ENCODE peak calls at places on chromosomes 12 and 14, in six cellular contexts. Q is HepG2, X is H1, F is K562, P is GM12878, I is GM12891. A is an unnamed sample.

GRCh38 chr14:58912287-58912686 is 274.5 kb downstream of the DACT1 start:
- DNase-seq in X (no peak), F (no peak), P (no peak), Q (no peak), I (no peak), A (no peak)

GRCh38 chr12:873954-874353 is 75.5 kb downstream of the RAD52 start:
- DNase-seq in I (no peak), X (no peak), F (no peak), P (no peak), Q (peak; percentile 53), A (no peak)

GRCh38 chr14:80546056-80546854 is 335.0 kb upstream of the DIO2 start:
- DNase-seq in I (no peak), Q (no peak), X (no peak), F (no peak), P (no peak), A (no peak)

GRCh38 chr14:100329233-100330006 is 6.3 kb downstream of the SLC25A47 start:
- DNase-seq in Q (no peak), X (no peak), I (no peak), P (no peak), F (no peak), A (no peak)

GRCh38 chr12:120821878-120822277 is 82.3 kb downstream of the SPPL3 start:
- DNase-seq in I (no peak), F (no peak), X (no peak), Q (no peak), P (no peak), A (no peak)

GRCh38 chr12:127926004-127926403 is 341.0 kb upstream of the TMEM132C start:
- DNase-seq in X (peak; percentile 49), I (no peak), P (no peak), Q (no peak), F (no peak), A (no peak)

GRCh38 chr12:49536526-49537195 is 2.2 kb upstream of the KCNH3 start:
- DNase-seq in Q (no peak), I (no peak), F (no peak), X (no peak), P (no peak), A (no peak)

GRCh38 chr12:45785315-45785714 is 55.8 kb downstream of the ARID2 start:
- DNase-seq in F (no peak), I (no peak), X (no peak), Q (no peak), P (no peak), A (no peak)

GRCh38 chr12:51011960-51012359 is 14.2 kb downstream of the SLC11A2 start:
- DNase-seq in F (peak; percentile 23), Q (no peak), I (no peak), P (no peak), X (no peak), A (no peak)

GRCh38 chr12:116319851-116320621 is 42.5 kb upstream of the MED13L start:
- DNase-seq in X (no peak), Q (no peak), F (no peak), I (no peak), P (no peak), A (no peak)

GRCh38 chr12:64780531-64781373 is 21.5 kb upstream of the GNS start:
- DNase-seq in F (peak; percentile 21), Q (no peak), X (peak; percentile 73), I (peak; percentile 30), P (no peak), A (peak; percentile 36)

GRCh38 chr14:32254952-32255679 is 52.0 kb upstream of the RNU6-8 start:
- DNase-seq in P (no peak), X (peak; percentile 74), Q (peak; percentile 82), I (peak; percentile 15), F (peak; percentile 35), A (no peak)

GRCh38 chr14:32256606-32257005 is 53.5 kb upstream of the RNU6-8 start:
- DNase-seq in Q (no peak), X (no peak), F (no peak), P (no peak), I (no peak), A (no peak)

GRCh38 chr14:32258574-32258973 is 55.5 kb upstream of the RNU6-8 start:
- DNase-seq in F (no peak), Q (no peak), X (no peak), I (no peak), P (no peak), A (no peak)

GRCh38 chr14:32255855-32256254 is 52.8 kb upstream of the RNU6-8 start:
- DNase-seq in X (no peak), I (no peak), F (no peak), Q (no peak), P (no peak), A (no peak)

GRCh38 chr14:32259368-32260013 is 56.4 kb upstream of the RNU6-8 start:
- DNase-seq in I (no peak), X (no peak), Q (peak; percentile 77), P (peak; percentile 66), F (peak; percentile 54), A (peak; percentile 7)
- TF ChIP-seq TAF1 in I (no peak), X (no peak), Q (no peak), P (no peak), F (no peak), A (no peak)

GRCh38 chr14:23468704-23469126 is 788 bp upstream of the NGDN start:
- DNase-seq in X (no peak), P (no peak), I (no peak), F (no peak), Q (no peak), A (no peak)

GRCh38 chr14:23465261-23465660 is 4.2 kb upstream of the NGDN start:
- DNase-seq in Q (no peak), F (no peak), X (no peak), P (no peak), I (no peak), A (no peak)

GRCh38 chr14:23469906-23470403 is 452 bp downstream of the NGDN start:
- DNase-seq in Q (no peak), I (no peak), P (no peak), X (no peak), F (no peak), A (no peak)

GRCh38 chr14:23470947-23471346 is 1.4 kb downstream of the NGDN start:
- DNase-seq in Q (no peak), P (no peak), I (no peak), F (no peak), X (no peak), A (no peak)

DNA sequence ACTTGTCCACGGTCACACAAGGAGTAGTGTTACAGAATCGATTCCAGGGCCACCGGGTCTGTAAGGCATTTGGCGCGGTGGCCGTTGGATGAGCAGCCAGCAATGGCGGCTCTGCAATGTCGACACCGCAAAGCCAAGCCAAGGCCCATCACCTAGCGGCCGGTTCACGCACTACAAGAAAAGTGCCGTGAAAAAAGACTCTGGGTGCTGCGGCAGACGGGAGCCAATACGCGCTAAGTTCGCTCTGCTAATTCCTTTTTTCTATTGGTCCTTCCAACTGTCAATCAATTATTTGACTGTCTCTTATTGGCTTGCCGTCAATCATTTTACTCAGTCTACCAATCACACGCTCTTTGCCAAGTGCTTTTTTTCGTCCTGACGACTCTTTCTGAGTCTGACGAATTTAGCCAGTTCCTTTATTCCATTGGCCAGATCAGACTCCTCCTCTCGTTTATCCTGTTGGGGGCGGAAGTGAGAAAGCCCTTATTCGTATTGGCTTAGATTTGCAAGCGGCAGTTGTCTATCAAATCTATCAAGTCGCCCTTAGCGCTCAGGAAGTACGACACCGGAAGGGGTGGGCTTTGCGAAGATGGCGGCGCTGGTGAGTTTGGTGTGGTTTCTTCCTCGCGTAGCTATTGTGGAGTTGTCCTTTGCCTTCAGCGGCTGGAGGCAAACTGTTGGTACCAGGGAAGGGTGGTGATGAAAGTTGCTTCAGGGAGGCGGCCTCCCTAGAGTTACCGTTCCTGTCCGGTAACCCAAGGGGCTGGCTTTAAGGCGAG is at the start of gene NGDN:
- DNase-seq in Q (peak; percentile 100), X (peak; percentile 96), P (peak; percentile 100), I (peak; percentile 72), F (peak; percentile 94), A (peak; percentile 77)
- TF ChIP-seq POLR2A in Q (peak; percentile 97), X (peak; percentile 85), P (peak; percentile 84), I (peak; percentile 81), F (peak; percentile 85), A (peak; percentile 79)

DNA sequence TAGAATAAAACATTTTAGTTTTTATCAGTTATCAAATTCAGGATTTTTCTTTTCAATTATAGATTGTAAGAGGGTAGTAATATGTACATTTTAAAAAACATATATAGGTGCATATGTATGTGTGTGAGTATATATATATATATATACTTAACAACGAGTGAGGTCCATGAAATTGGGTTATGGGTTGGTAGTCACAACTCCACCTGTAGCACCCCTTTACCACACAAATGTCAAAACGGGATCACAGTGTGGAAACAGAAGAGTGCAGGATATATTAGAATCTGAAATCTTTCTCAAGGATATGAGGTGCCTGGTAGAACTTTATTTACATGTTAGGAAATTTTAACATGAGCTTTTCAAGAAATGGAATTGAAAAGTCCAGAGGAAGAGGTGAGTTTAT is 31.3 kb downstream of the MIA2 start:
- DNase-seq in I (no peak), X (no peak), Q (no peak), F (no peak), P (no peak), A (no peak)
- TF ChIP-seq TAF1 in I (no peak), X (no peak), Q (no peak), F (no peak), P (no peak), A (no peak)

GRCh38 chr12:52529417-52529816 is 9.2 kb upstream of the KRT5 start:
- DNase-seq in P (no peak), Q (no peak), I (no peak), F (no peak), X (no peak), A (no peak)

GRCh38 chr12:52529846-52530245 is 9.7 kb upstream of the KRT5 start:
- DNase-seq in I (no peak), P (no peak), X (no peak), F (no peak), Q (no peak), A (no peak)

GRCh38 chr12:52531563-52532300 is 11.5 kb upstream of the KRT5 start:
- DNase-seq in P (no peak), F (no peak), I (no peak), X (no peak), Q (no peak), A (no peak)

GRCh38 chr12:52530905-52531304 is 10.7 kb upstream of the KRT5 start:
- DNase-seq in P (no peak), Q (no peak), I (no peak), X (no peak), F (no peak), A (no peak)

DNA sequence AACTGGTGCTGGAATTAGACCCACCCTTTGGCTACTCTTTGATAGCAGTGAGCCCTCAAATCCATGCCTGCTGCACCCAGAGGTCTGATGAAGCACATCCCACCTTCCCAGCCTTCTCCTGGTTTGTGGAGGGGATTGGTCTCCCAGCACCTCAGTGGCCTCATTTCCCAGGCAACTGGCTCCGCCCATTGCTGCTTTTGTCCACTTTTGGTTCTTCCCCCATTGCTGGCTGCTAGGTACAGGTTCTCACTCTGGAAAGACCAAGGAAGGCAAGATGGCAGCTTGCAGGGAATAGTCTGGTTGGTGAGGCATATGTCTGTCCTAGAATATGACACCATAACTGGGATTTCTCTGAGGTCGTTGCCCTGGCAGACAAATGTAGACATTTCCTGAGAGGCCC is 10.2 kb upstream of the KRT5 start:
- DNase-seq in Q (no peak), F (no peak), P (no peak), X (no peak), I (no peak), A (no peak)
- TF ChIP-seq POLR2A in Q (no peak), F (no peak), P (no peak), X (no peak), I (no peak), A (no peak)

DNA sequence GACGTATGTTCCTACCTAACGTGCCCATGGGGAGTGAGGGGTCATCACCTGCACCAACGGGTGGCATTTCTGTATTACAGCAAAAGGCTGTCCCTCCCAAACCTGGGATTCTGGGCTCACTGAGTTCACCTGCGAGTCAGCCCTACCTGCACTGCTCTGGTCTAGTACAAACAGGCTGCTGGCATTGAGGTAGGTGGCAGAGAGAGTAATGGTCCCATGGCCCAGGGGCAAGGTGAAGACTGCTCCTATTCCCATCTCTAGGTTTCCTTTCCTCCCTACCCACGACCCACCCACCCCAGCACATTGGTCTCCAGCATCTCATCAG is 421 bp downstream of the SUOX start:
- DNase-seq in P (no peak), F (no peak), I (no peak), X (no peak), Q (no peak), A (no peak)
- TF ChIP-seq TAF1 in P (no peak), F (no peak), I (no peak), X (no peak), Q (no peak), A (no peak)

A was measured in GM12892.